ENCODE peak calls at places on chromosome 15, in four cellular contexts. M is HCT116; S is stimulated activated CD4-positive, alpha-beta T cell treated with anti-CD3 and anti-CD28 coated beads, Interleukin-12 subunit alpha, Interleukin-12 subunit beta, amount 100 ng/mL, for 4 hours; T is AG09309. I is an unnamed sample.

GRCh38 chr15:93948728-93949127 is 282.6 kb upstream of the MCTP2 start:
- DNase-seq in M (no peak), S (no peak), T (no peak), I (no peak)

GRCh38 chr15:31474059-31474868 is 147.6 kb downstream of the KLF13 start:
- DNase-seq in M (no peak), S (no peak), T (no peak), I (no peak)

GRCh38 chr15:48385431-48385830 is 54.2 kb downstream of the DUT start:
- DNase-seq in M (no peak), S (no peak), T (peak), I (peak)

GRCh38 chr15:82239685-82240391 is 22.7 kb downstream of the EFL1 start:
- DNase-seq in M (no peak), S (no peak), T (no peak), I (no peak)

GRCh38 chr15:78761891-78762385 is 49.3 kb downstream of the ADAMTS7 start:
- DNase-seq in M (no peak), S (no peak), T (no peak), I (no peak)

GRCh38 chr15:90141646-90142045 is 39.4 kb upstream of the IDH2 start:
- DNase-seq in M (no peak), S (no peak), T (no peak), I (peak)

GRCh38 chr15:63090502-63091286 is 31.0 kb upstream of the LACTB start:
- DNase-seq in M (no peak), S (no peak), T (no peak), I (no peak)

GRCh38 chr15:70249616-70250015 is 151.9 kb upstream of the TLE3 start:
- DNase-seq in M (no peak), S (no peak), T (no peak), I (no peak)